ENCODE peak calls at places on chromosomes 2 and 18, in six cellular contexts. V, F, Q, P, C and G are unnamed samples. For H3K4me1 and H3K9me3, the result is how much of the 10 kb centered on the place peaks cover.

GRCh38 chr18:58831610-58832009 is 33.1 kb upstream of the ZNF532 start:
- DNase-seq in Q (no peak), P (no peak), V (no peak), F (no peak), C (no peak), G (no peak)

GRCh38 chr18:48843596-48843995 is 107.2 kb downstream of the SMAD7 start:
- DNase-seq in Q (no peak), C (no peak), P (no peak), V (no peak), F (no peak), G (no peak)

GRCh38 chr18:46322411-46322891 is 218.3 kb downstream of the HAUS1 start:
- DNase-seq in V (no peak), F (no peak), C (no peak), Q (no peak), P (no peak), G (no peak)

GRCh38 chr2:194346189-194346588 is 1310.8 kb upstream of the SLC39A10 start:
- DNase-seq in F (no peak), P (no peak), Q (no peak), C (no peak), V (no peak), G (no peak)

GRCh38 chr2:175838979-175839378 is 163.1 kb downstream of the LNPK start:
- DNase-seq in P (no peak), Q (no peak), F (no peak), C (no peak), V (no peak), G (no peak)

GRCh38 chr2:62884514-62884913 is 166.1 kb upstream of the OTX1 start:
- DNase-seq in F (no peak), V (no peak), C (no peak), P (no peak), Q (no peak), G (no peak)

GRCh38 chr2:170965446-170966225 is 36.6 kb downstream of the GORASP2 start:
- DNase-seq in C (no peak), Q (no peak), P (no peak), F (no peak), V (no peak), G (no peak)

GRCh38 chr2:60644942-60645341 is 91.5 kb upstream of the BCL11A start:
- DNase-seq in F (no peak), V (no peak), C (no peak), P (no peak), Q (no peak), G (no peak)

GRCh38 chr2:85668009-85668856 is at the start of gene SFTPB:
- DNase-seq in Q (no peak), F (peak), V (no peak), P (no peak), C (no peak), G (no peak)

GRCh38 chr2:237786936-237787335 is 11.6 kb upstream of the RBM44 start:
- DNase-seq in P (no peak), F (no peak), Q (no peak), V (no peak), C (no peak), G (no peak)

GRCh38 chr2:98623657-98624056 is 15.3 kb downstream of the UNC50 start:
- DNase-seq in C (no peak), Q (no peak), P (no peak), F (peak), V (no peak), G (peak)

GRCh38 chr18:11251891-11252270 is 102.5 kb upstream of the PIEZO2 start:
- DNase-seq in C (no peak), Q (no peak), V (no peak), F (no peak), P (no peak), G (no peak)

GRCh38 chr2:99066075-99066557 is 75.4 kb upstream of the C2orf15 start:
- DNase-seq in C (peak), P (no peak), F (no peak), V (peak), Q (no peak), G (no peak)

GRCh38 chr2:73359915-73360697 is 25.5 kb upstream of the ALMS1 start:
- DNase-seq in V (peak), F (no peak), Q (no peak), C (no peak), P (no peak), G (no peak)

GRCh38 chr2:138423198-138423597 is 78.4 kb upstream of the SPOPL start:
- DNase-seq in F (no peak), V (no peak), P (no peak), Q (no peak), C (no peak), G (no peak)

GRCh38 chr2:189300917-189301316 is 121.4 kb upstream of the COL5A2 start:
- DNase-seq in C (no peak), Q (no peak), P (no peak), V (no peak), F (no peak), G (no peak)

GRCh38 chr2:98757904-98758421 is 27.0 kb upstream of the MGAT4A start:
- DNase-seq in C (no peak), V (peak), F (peak), P (no peak), Q (peak), G (peak)

GRCh38 chr2:10144771-10145518 is 22.4 kb downstream of the RRM2 start:
- DNase-seq in C (no peak), F (no peak), Q (no peak), V (no peak), P (no peak), G (no peak)

GRCh38 chr2:15059870-15060617 is 427.5 kb downstream of the LRATD1 start:
- DNase-seq in P (no peak), F (no peak), Q (no peak), V (no peak), C (no peak), G (no peak)

GRCh38 chr2:134372141-134372540 is 118.3 kb downstream of the MGAT5 start:
- DNase-seq in F (no peak), C (no peak), P (no peak), Q (no peak), V (no peak), G (no peak)

GRCh38 chr18:55589625-55590291 is 1.8 kb upstream of the TCF4 start:
- DNase-seq in Q (peak), C (peak), V (peak), P (peak), F (peak), G (peak)

GRCh38 chr18:65214456-65214855 is 536.4 kb upstream of the CDH7 start:
- DNase-seq in C (no peak), P (no peak), Q (no peak), F (no peak), V (no peak), G (no peak)

GRCh38 chr18:49548266-49548665 is 13.6 kb upstream of the LIPG start:
- DNase-seq in Q (no peak), V (no peak), F (no peak), P (no peak), C (no peak), G (no peak)

GRCh38 chr2:186328848-186329247 is 157.2 kb upstream of the ZC3H15 start:
- DNase-seq in P (no peak), F (no peak), C (no peak), Q (no peak), V (no peak), G (no peak)

GRCh38 chr2:148338544-148338943 is 306.0 kb upstream of the EPC2 start:
- DNase-seq in C (no peak), P (no peak), V (no peak), F (no peak), Q (no peak), G (no peak)

GRCh38 chr2:175450029-175450428 is 268.5 kb upstream of the ATP5MC3 start:
- DNase-seq in P (no peak), V (no peak), C (no peak), F (no peak), Q (no peak), G (no peak)

GRCh38 chr2:3323360-3324035 is 54.1 kb downstream of the EIPR1 start:
- DNase-seq in P (no peak), V (no peak), Q (no peak), C (no peak), F (peak), G (no peak)

DNA sequence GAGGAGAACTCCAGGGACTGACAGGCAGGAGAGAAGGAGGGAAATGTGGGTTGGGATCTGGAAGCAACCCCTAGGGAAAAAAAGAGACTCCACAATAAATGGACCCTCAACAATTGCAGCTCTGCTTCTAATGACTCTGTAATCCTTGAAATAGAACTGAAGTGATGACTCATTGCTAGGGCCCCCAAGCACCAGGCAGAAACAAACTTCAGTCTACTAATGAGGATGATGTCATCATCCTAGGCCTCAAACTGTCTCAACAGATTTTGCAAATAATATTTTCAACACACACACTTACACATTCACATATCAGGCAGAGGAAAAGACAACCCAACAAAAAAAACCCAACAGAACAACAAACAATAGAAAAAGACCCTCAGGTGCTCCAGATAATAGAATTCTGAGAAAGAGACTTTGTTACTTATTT is 143.3 kb downstream of the HDAC4 start:
- DNase-seq in Q (peak), P (no peak), F (peak), C (peak), V (no peak), G (no peak)
- H3K4me1 ChIP-seq in Q (under half), P (under half), F (half or more), C (under half), V (under half), G (under half)

GRCh38 chr18:36256094-36256493 is 41.4 kb upstream of the FHOD3 start:
- DNase-seq in P (no peak), V (no peak), Q (no peak), F (no peak), C (no peak), G (no peak)

GRCh38 chr18:36249392-36249791 is 48.1 kb upstream of the FHOD3 start:
- DNase-seq in F (no peak), P (no peak), V (no peak), C (no peak), Q (no peak), G (no peak)

GRCh38 chr18:36255072-36255708 is 42.3 kb upstream of the FHOD3 start:
- DNase-seq in V (no peak), Q (no peak), F (no peak), P (no peak), C (no peak), G (no peak)
- H3K27ac ChIP-seq in V (no peak), Q (no peak), F (no peak), P (no peak), C (no peak), G (no peak)

GRCh38 chr2:112834379-112835014 is 2.1 kb downstream of the IL1B start:
- DNase-seq in C (no peak), V (no peak), F (no peak), P (no peak), Q (no peak), G (peak)

GRCh38 chr2:112831956-112832567 is 4.5 kb downstream of the IL1B start:
- DNase-seq in C (no peak), V (no peak), P (no peak), Q (no peak), F (no peak), G (no peak)

GRCh38 chr2:112831380-112831930 is 5.1 kb downstream of the IL1B start:
- DNase-seq in C (no peak), F (no peak), V (no peak), P (no peak), Q (no peak), G (no peak)

GRCh38 chr2:112835553-112836535 is 735 bp downstream of the IL1B start:
- DNase-seq in P (no peak), Q (no peak), V (no peak), F (no peak), C (no peak), G (no peak)

GRCh38 chr2:112833532-112833931 is 3.0 kb downstream of the IL1B start:
- DNase-seq in Q (no peak), P (no peak), C (no peak), V (no peak), F (no peak), G (no peak)
- H3K9me3 ChIP-seq in Q (under half), P (under half), C (under half), V (under half), F (under half), G (under half)

GRCh38 chr2:5954509-5954908 is 262.3 kb downstream of the SOX11 start:
- DNase-seq in Q (no peak), P (no peak), V (no peak), C (no peak), F (no peak), G (no peak)

DNA sequence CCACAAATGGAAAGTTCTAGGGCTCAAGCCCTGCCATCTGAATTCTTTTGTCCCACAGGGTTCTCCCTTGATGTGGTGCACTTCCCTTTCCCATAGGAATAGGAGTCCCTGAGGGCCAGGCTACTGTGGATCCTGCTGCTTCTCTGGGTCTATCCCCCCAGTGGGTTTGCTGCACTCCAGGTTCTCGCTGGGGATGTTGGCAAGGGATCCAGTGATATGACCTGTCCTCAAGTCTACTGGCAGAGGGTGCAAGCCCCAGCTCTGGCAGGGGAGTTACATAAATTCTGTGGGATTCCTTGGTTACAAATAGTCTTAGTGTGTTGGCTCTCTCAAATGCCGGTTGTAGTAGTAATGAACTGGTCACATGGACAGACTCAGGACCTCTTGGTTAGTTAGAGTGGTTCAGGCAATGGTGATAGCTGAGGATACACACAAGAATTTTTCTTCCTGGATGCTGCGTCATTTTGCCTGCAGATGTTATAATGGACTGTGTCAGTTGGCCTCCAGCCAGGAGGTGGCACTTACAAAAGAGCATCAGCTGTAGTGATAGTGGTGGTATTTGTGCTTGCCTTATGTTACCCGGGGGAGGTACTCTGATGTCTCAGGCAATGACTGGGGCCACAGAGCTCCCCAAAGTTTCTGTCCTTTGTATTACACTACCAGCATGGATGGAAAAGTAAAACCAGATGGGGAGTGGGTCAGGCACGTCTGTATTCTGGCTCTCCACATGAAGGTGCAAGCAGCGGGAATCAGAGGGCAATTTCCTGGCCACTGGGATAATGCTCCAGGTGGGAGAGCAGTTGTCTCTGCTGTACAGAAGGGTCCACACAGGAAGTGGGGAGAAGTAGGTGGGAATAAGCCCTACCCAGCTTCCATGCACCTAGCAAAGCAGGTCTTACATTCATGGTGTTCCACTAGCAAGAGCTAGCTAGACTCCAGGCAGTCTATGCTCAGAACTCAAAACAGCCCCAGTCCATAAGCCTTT is 267.9 kb downstream of the SOX11 start:
- DNase-seq in Q (no peak), C (no peak), P (no peak), V (no peak), F (no peak), G (no peak)
- H3K4me1 ChIP-seq in Q (under half), C (under half), P (under half), V (under half), F (under half), G (under half)